ENCODE peak calls at places on chromosomes 5 and 9, in five cellular contexts. B is activated CD4-positive, alpha-beta T cell treated with anti-CD3 and anti-CD28 coated beads for 24 hours; Q is stimulated activated naive CD8-positive, alpha-beta T cell treated with anti-CD3 and anti-CD28 coated beads, Interleukin-15, Interleukin-2, amounts not matched to agents 100 U/mL and 50 U/mL, for 24 hours; H is BJ; I is psoas muscle. S is an unnamed sample.

GRCh38 chr5:175015028-175015427 is 290.6 kb downstream of the MSX2 start:
- DNase-seq in B (no peak), Q (no peak), H (no peak), I (no peak), S (no peak)

GRCh38 chr9:127612993-127613954 is 1.2 kb downstream of the STXBP1 start:
- DNase-seq in B (no peak), Q (peak; percentile 49), H (no peak), I (peak; percentile 78), S (peak; percentile 54)

GRCh38 chr5:39624268-39624886 is 199.6 kb upstream of the DAB2 start:
- DNase-seq in B (no peak), Q (no peak), H (no peak), I (no peak), S (peak; percentile 77)

GRCh38 chr5:172322028-172322965 is 38.7 kb upstream of the UBTD2 start:
- DNase-seq in B (no peak), Q (no peak), H (no peak), I (no peak), S (peak; percentile 14)

GRCh38 chr9:37476930-37477329 is 8.8 kb upstream of the POLR1E start:
- DNase-seq in B (no peak), Q (no peak), H (no peak), I (no peak), S (no peak)

GRCh38 chr5:3999929-4000328 is 404.3 kb downstream of the IRX1 start:
- DNase-seq in B (no peak), Q (no peak), H (no peak), I (no peak), S (no peak)

GRCh38 chr5:78795757-78796156 is 147.2 kb upstream of the LHFPL2 start:
- DNase-seq in B (no peak), Q (no peak), H (no peak), I (no peak), S (no peak)

GRCh38 chr5:57431816-57432215 is 50.8 kb downstream of the ACTBL2 start:
- DNase-seq in B (no peak), Q (no peak), H (no peak), I (no peak), S (no peak)

GRCh38 chr5:108884736-108885135 is 137.0 kb downstream of the FER start:
- DNase-seq in B (no peak), Q (no peak), H (no peak), I (no peak), S (no peak)

GRCh38 chr9:74147906-74148305 is 349.2 kb upstream of the RORB start:
- DNase-seq in B (no peak), Q (no peak), H (no peak), I (no peak), S (no peak)

GRCh38 chr9:131743501-131743900 is 3.6 kb upstream of the RAPGEF1 start:
- DNase-seq in B (no peak), Q (no peak), H (no peak), I (no peak), S (no peak)

GRCh38 chr9:114225534-114226288 is 70.4 kb downstream of the COL27A1 start:
- DNase-seq in B (no peak), Q (no peak), H (no peak), I (no peak), S (no peak)

GRCh38 chr5:92444888-92445287 is 1061.8 kb upstream of the ARRDC3 start:
- DNase-seq in B (no peak), Q (no peak), H (no peak), I (no peak), S (no peak)

GRCh38 chr9:35754264-35754663 is at the start of gene MSMP:
- DNase-seq in B (no peak), Q (no peak), H (no peak), I (no peak), S (no peak)

GRCh38 chr9:16063241-16063591 is 510.4 kb downstream of the CCDC171 start:
- DNase-seq in B (no peak), Q (no peak), H (no peak), I (no peak), S (no peak)

GRCh38 chr9:18793122-18793521 is 239.9 kb downstream of the SAXO1 start:
- DNase-seq in B (no peak), Q (no peak), H (no peak), I (no peak), S (no peak)

GRCh38 chr5:2948875-2949274 is 197.4 kb upstream of the IRX2 start:
- DNase-seq in B (no peak), Q (no peak), H (no peak), I (no peak), S (no peak)

GRCh38 chr9:114854736-114855355 is 49.0 kb upstream of the TNFSF15 start:
- DNase-seq in B (no peak), Q (no peak), H (no peak), I (no peak), S (no peak)

GRCh38 chr5:10467281-10468198 is 25.9 kb downstream of the ROPN1L start:
- DNase-seq in B (no peak), Q (no peak), H (no peak), I (no peak), S (no peak)

GRCh38 chr9:95129651-95130291 is 187.7 kb downstream of the FANCC start:
- DNase-seq in B (no peak), Q (no peak), H (no peak), I (no peak), S (no peak)

GRCh38 chr5:59039296-59040006 is 456.6 kb downstream of the RAB3C start:
- DNase-seq in B (peak; percentile 74), Q (peak; percentile 87), H (no peak), I (peak; percentile 92), S (peak; percentile 81)

GRCh38 chr9:4366649-4367330 is 66.9 kb upstream of the GLIS3 start:
- DNase-seq in B (no peak), Q (peak; percentile 39), H (no peak), I (no peak), S (peak; percentile 19)

GRCh38 chr9:107447834-107448233 is 41.7 kb downstream of the KLF4 start:
- DNase-seq in B (no peak), Q (no peak), H (no peak), I (no peak), S (no peak)

GRCh38 chr5:172771439-172772111 is 580 bp upstream of the DUSP1 start:
- DNase-seq in B (no peak), Q (no peak), H (no peak), I (no peak), S (no peak)

GRCh38 chr5:134533115-134533815 is 7.8 kb downstream of the JADE2 start:
- DNase-seq in B (no peak), Q (no peak), H (no peak), I (peak; percentile 81), S (no peak)

GRCh38 chr9:33619666-33620404 is 95.8 kb downstream of the ANKRD18B start:
- DNase-seq in B (no peak), Q (no peak), H (peak; percentile 18), I (no peak), S (no peak)

GRCh38 chr5:66113160-66113559 is 30.9 kb upstream of the SREK1 start:
- DNase-seq in B (no peak), Q (no peak), H (no peak), I (no peak), S (no peak)

GRCh38 chr9:88658311-88658822 is 123.4 kb downstream of the NXNL2 start:
- DNase-seq in B (no peak), Q (no peak), H (no peak), I (peak; percentile 50), S (no peak)

GRCh38 chr5:143734381-143734780 is 77.6 kb upstream of the HMHB1 start:
- DNase-seq in B (no peak), Q (no peak), H (no peak), I (no peak), S (no peak)

GRCh38 chr5:151005187-151005974 is 15.0 kb upstream of the GPX3 start:
- DNase-seq in B (no peak), Q (no peak), H (no peak), I (peak; percentile 69), S (peak; percentile 38)

GRCh38 chr5:67238191-67238590 is 41.6 kb upstream of the CD180 start:
- DNase-seq in B (no peak), Q (no peak), H (peak; percentile 93), I (no peak), S (no peak)

GRCh38 chr5:38598994-38599611 is 42.7 kb upstream of the LIFR start:
- DNase-seq in B (no peak), Q (no peak), H (peak; percentile 40), I (no peak), S (no peak)

GRCh38 chr9:88339322-88339721 is 48.9 kb upstream of the SPIN1 start:
- DNase-seq in B (no peak), Q (no peak), H (no peak), I (no peak), S (no peak)

GRCh38 chr5:180600554-180601041 is 9.3 kb upstream of the SCGB3A1 start:
- DNase-seq in B (no peak), Q (no peak), H (no peak), I (no peak), S (no peak)

GRCh38 chr5:55829956-55830355 is 21.2 kb upstream of the IL31RA start:
- DNase-seq in B (no peak), Q (no peak), H (no peak), I (no peak), S (no peak)

GRCh38 chr5:14244721-14245518 is 101.8 kb downstream of the TRIO start:
- DNase-seq in B (no peak), Q (no peak), H (no peak), I (no peak), S (no peak)

GRCh38 chr9:98989036-98990000 is 45.6 kb downstream of the COL15A1 start:
- DNase-seq in B (no peak), Q (no peak), H (peak; percentile 99), I (peak; percentile 83), S (peak; percentile 47)

GRCh38 chr5:7397005-7397546 is 1.1 kb downstream of the ADCY2 start:
- DNase-seq in B (no peak), Q (no peak), H (no peak), I (no peak), S (no peak)

GRCh38 chr9:631596-631995 is 209.9 kb upstream of the DMRT1 start:
- DNase-seq in B (no peak), Q (no peak), H (no peak), I (no peak), S (no peak)

S was measured in transverse colon.